ENCODE peak calls at places on chromosomes 4 and X, in five cellular contexts. Y is testis, V is heart left ventricle, W is fibroblast of the aortic adventitia, F is IMR-90. C is an unnamed sample.

GRCh38 chr4:123807866-123808265 is 411.3 kb downstream of the SPRY1 start:
- DNase-seq in W (no peak), V (no peak), Y (no peak), F (no peak), C (no peak)

GRCh38 chr4:183600189-183600685 is 58.7 kb downstream of the RWDD4 start:
- DNase-seq in Y (no peak), V (no peak), W (no peak), F (no peak), C (peak)

GRCh38 chr4:8267077-8267476 is 2.5 kb upstream of the HTRA3 start:
- DNase-seq in V (peak), W (peak), Y (peak), F (peak), C (peak)

GRCh38 chrX:20218809-20219505 is 47.8 kb downstream of the RPS6KA3 start:
- DNase-seq in V (peak), F (peak), Y (peak), W (peak), C (no peak)

GRCh38 chr4:8276358-8277240 is 7.0 kb downstream of the HTRA3 start:
- DNase-seq in V (peak), Y (no peak), W (peak), F (peak), C (no peak)

GRCh38 chr4:48681856-48682255 is 98.2 kb downstream of the FRYL start:
- DNase-seq in W (peak), Y (no peak), V (no peak), F (peak), C (peak)

GRCh38 chrX:54044126-54044876 is at the start of gene PHF8:
- DNase-seq in Y (peak), F (peak), V (peak), W (peak), C (peak)

GRCh38 chr4:123986268-123986798 is 589.7 kb downstream of the SPRY1 start:
- DNase-seq in W (peak), Y (peak), V (peak), F (peak), C (peak)

GRCh38 chr4:128847074-128847724 is 37.7 kb downstream of the JADE1 start:
- DNase-seq in W (no peak), Y (no peak), V (no peak), F (peak), C (peak)

GRCh38 chr4:176565044-176565443 is 227.7 kb downstream of the VEGFC start:
- DNase-seq in Y (no peak), F (peak), V (no peak), W (no peak), C (no peak)

GRCh38 chr4:1047106-1047975 is 35.9 kb downstream of the FGFRL1 start:
- DNase-seq in F (no peak), W (peak), Y (no peak), V (peak), C (no peak)

GRCh38 chr4:150852237-150852636 is 162.8 kb downstream of the LRBA start:
- DNase-seq in V (no peak), Y (no peak), W (no peak), F (no peak), C (no peak)

GRCh38 chr4:5710065-5710961 is 688 bp upstream of the EVC start:
- DNase-seq in F (peak), W (peak), Y (no peak), V (no peak), C (peak)

GRCh38 chr4:478373-478772 is 20.6 kb downstream of the ZNF721 start:
- DNase-seq in W (peak), Y (no peak), V (no peak), F (peak), C (peak)

GRCh38 chr4:74061430-74061829 is 22.9 kb upstream of the CXCL3 start:
- DNase-seq in V (no peak), Y (no peak), W (no peak), F (no peak), C (no peak)

GRCh38 chrX:20531667-20532066 is 265.0 kb upstream of the RPS6KA3 start:
- DNase-seq in W (no peak), V (no peak), Y (no peak), F (peak), C (peak)

GRCh38 chr4:15778191-15778741 is at the start of gene CD38:
- DNase-seq in Y (no peak), V (peak), F (no peak), W (no peak), C (no peak)

GRCh38 chr4:154692311-154692818 is 51.4 kb upstream of the LRAT start:
- DNase-seq in V (no peak), W (no peak), Y (no peak), F (no peak), C (no peak)

GRCh38 chrX:154013614-154014360 is 5.9 kb downstream of the IRAK1 start:
- DNase-seq in F (peak), W (peak), V (no peak), Y (no peak), C (no peak)

GRCh38 chr4:135050086-135050717 is 848.6 kb upstream of the PABPC4L start:
- DNase-seq in Y (no peak), W (no peak), V (no peak), F (no peak), C (no peak)

GRCh38 chrX:129653181-129653984 is 1.4 kb downstream of the APLN start:
- DNase-seq in Y (no peak), W (no peak), V (peak), F (no peak), C (no peak)

GRCh38 chr4:184870718-184871117 is 45.0 kb upstream of the ACSL1 start:
- DNase-seq in W (no peak), F (no peak), Y (no peak), V (no peak), C (no peak)

GRCh38 chr4:41718907-41719306 is 29.6 kb downstream of the PHOX2B start:
- DNase-seq in Y (no peak), W (peak), V (no peak), F (peak), C (peak)

GRCh38 chr4:8568068-8568668 is 12.0 kb upstream of the GPR78 start:
- DNase-seq in Y (no peak), F (peak), V (no peak), W (no peak), C (no peak)

GRCh38 chrX:38087594-38087993 is 81.2 kb downstream of the SYTL5 start:
- DNase-seq in Y (no peak), W (no peak), F (no peak), V (no peak), C (peak)

GRCh38 chr4:72377491-72378194 is 191.4 kb downstream of the ADAMTS3 start:
- DNase-seq in F (peak), Y (no peak), V (no peak), W (peak), C (no peak)

GRCh38 chr4:76200771-76201224 is 12.8 kb downstream of the SCARB2 start:
- DNase-seq in Y (no peak), W (no peak), V (no peak), F (no peak), C (no peak)

GRCh38 chr4:122700178-122700725 is 32.3 kb upstream of the BBS12 start:
- DNase-seq in F (peak), Y (peak), V (peak), W (peak), C (peak)

GRCh38 chrX:12871181-12871580 is 4.3 kb downstream of the TLR7 start:
- DNase-seq in V (no peak), Y (no peak), F (no peak), W (no peak), C (no peak)

GRCh38 chr4:42306221-42307109 is 90.8 kb upstream of the SHISA3 start:
- DNase-seq in W (peak), F (no peak), V (no peak), Y (peak), C (no peak)

GRCh38 chrX:46770817-46771163 is 11.9 kb upstream of the SLC9A7 start:
- DNase-seq in V (no peak), F (peak), W (peak), Y (no peak), C (peak)

GRCh38 chrX:65997978-65998717 is 41.7 kb downstream of the VSIG4 start:
- DNase-seq in V (no peak), Y (no peak), F (no peak), W (no peak), C (no peak)

GRCh38 chr4:76074468-76074867 is at the start of gene ART3:
- DNase-seq in W (no peak), V (peak), F (peak), Y (no peak), C (no peak)

GRCh38 chrX:48800574-48801280 is 1.1 kb upstream of the HDAC6 start:
- DNase-seq in W (no peak), F (no peak), V (no peak), Y (peak), C (no peak)

GRCh38 chr4:153467897-153468262 is 1.7 kb downstream of the TMEM131L start:
- DNase-seq in V (no peak), W (peak), F (no peak), Y (no peak), C (no peak)

GRCh38 chrX:38126179-38126578 is 94.5 kb downstream of the SRPX start:
- DNase-seq in Y (no peak), W (no peak), F (no peak), V (no peak), C (peak)

GRCh38 chr4:54318904-54319303 is 89.8 kb downstream of the PDGFRA start:
- DNase-seq in F (peak), W (peak), V (no peak), Y (peak), C (peak)

GRCh38 chr4:54320826-54321320 is 91.8 kb downstream of the PDGFRA start:
- DNase-seq in V (no peak), Y (no peak), F (no peak), W (no peak), C (peak)

GRCh38 chr4:54317690-54318089 is 88.6 kb downstream of the PDGFRA start:
- DNase-seq in Y (no peak), V (no peak), F (no peak), W (no peak), C (no peak)

DNA sequence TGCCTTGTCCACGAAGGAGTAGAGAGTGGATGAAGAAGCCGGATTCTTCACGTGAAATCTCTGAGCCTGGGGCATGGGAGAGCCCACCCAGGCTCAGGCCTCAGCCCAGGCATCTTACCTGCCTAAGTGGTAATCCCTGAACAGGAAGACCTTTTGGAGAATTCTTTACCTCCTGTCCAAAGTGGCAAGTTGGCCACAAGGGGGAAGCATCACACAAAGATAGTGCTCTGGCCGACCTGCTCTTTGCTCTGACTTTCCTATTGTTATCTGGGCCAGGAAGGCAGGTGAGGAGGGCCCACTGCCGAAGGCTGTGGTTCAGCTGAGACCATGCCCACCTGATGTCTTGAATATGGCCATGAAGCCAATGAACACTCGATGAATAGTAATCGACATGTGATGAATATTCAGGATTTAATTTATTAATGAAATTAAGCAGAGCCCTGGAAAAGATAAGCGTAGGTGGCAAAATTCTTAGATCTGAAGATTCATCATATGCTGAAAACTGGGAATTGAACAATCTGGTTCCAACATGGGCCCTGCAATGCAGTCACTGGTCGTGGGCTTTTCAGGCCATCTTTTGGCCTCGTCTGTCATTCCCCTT is 93.8 kb downstream of the PDGFRA start:
- DNase-seq in F (peak), Y (peak), W (peak), V (peak), C (peak)
- TF ChIP-seq CTCF in F (peak), Y (peak), W (peak), V (peak), C (peak)

GRCh38 chrX:151176351-151176750 is at the start of gene GPR50:
- DNase-seq in V (no peak), F (no peak), Y (no peak), W (no peak), C (no peak)
- H3K4me3 ChIP-seq in V (peak), F (no peak), Y (peak), W (no peak), C (no peak)

GRCh38 chr4:145934434-145935047 is 4.1 kb downstream of the ZNF827 start:
- DNase-seq in F (no peak), V (no peak), Y (no peak), W (no peak), C (no peak)

GRCh38 chr4:145935253-145936141 is 3.1 kb downstream of the ZNF827 start:
- DNase-seq in W (peak), Y (peak), F (no peak), V (peak), C (no peak)

GRCh38 chr4:145937990-145938611 is 522 bp downstream of the ZNF827 start:
- DNase-seq in W (peak), Y (peak), F (peak), V (peak), C (peak)

GRCh38 chr4:145937021-145937861 is 1.4 kb downstream of the ZNF827 start:
- DNase-seq in F (peak), V (peak), W (peak), Y (peak), C (peak)

GRCh38 chr4:145936142-145937020 is 2.2 kb downstream of the ZNF827 start:
- DNase-seq in W (peak), F (peak), V (peak), Y (peak), C (peak)
- TF ChIP-seq CTCF in W (peak), F (peak), V (no peak), Y (no peak), C (peak)

GRCh38 chr4:37476256-37476655 is 209.9 kb downstream of the RELL1 start:
- DNase-seq in V (no peak), Y (no peak), W (no peak), F (no peak), C (no peak)

GRCh38 chr4:37476691-37477090 is 209.5 kb downstream of the RELL1 start:
- DNase-seq in F (no peak), V (no peak), Y (no peak), W (no peak), C (no peak)

GRCh38 chr4:37475087-37475486 is 211.1 kb downstream of the RELL1 start:
- DNase-seq in W (no peak), Y (no peak), F (no peak), V (no peak), C (no peak)

GRCh38 chr4:37477126-37477525 is 209.1 kb downstream of the RELL1 start:
- DNase-seq in V (no peak), W (no peak), F (no peak), Y (no peak), C (peak)

DNA sequence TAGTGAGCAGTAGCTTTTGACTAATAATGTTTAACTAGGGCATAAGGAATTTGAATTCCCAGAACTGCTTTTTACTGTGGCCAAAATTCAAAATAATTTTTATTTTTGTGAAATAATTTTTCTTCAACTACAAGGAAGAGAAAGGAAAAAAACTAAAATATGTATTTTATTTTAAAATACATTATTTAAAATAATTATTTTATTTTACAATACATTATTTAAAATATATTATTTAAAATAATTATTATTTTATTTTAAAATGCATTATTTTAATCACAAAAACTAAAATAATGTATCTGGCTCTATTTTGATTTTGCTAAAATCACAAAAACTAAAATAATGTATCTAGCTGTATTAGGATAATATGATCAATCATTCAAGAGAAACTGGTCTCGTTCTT is 210.4 kb downstream of the RELL1 start:
- DNase-seq in W (no peak), Y (no peak), F (no peak), V (no peak), C (no peak)
- H3K4me3 ChIP-seq in W (no peak), Y (no peak), F (no peak), V (no peak), C (no peak)

GRCh38 chrX:142804085-142804484 is 221.6 kb upstream of the SPANXN4 start:
- DNase-seq in V (no peak), F (no peak), Y (peak), W (no peak), C (no peak)
- TF ChIP-seq CTCF in V (no peak), F (no peak), Y (no peak), W (no peak), C (no peak)

GRCh38 chr4:173288698-173289350 is 45.3 kb downstream of the HMGB2 start:
- DNase-seq in F (no peak), Y (no peak), V (no peak), W (no peak), C (peak)

GRCh38 chr4:173289351-173289725 is 44.8 kb downstream of the HMGB2 start:
- DNase-seq in W (peak), V (no peak), F (peak), Y (no peak), C (no peak)

GRCh38 chr4:173284463-173284862 is 49.7 kb downstream of the HMGB2 start:
- DNase-seq in W (no peak), F (no peak), Y (no peak), V (no peak), C (no peak)

GRCh38 chr4:173288296-173288695 is 45.9 kb downstream of the HMGB2 start:
- DNase-seq in Y (peak), V (peak), F (peak), W (peak), C (peak)

GRCh38 chr4:173287486-173287885 is 46.7 kb downstream of the HMGB2 start:
- DNase-seq in F (no peak), V (no peak), W (no peak), Y (no peak), C (no peak)
- H3K4me3 ChIP-seq in F (no peak), V (no peak), W (no peak), Y (no peak), C (no peak)

C was measured in epithelial cell of esophagus.